ENCODE peak calls at places on chromosome 21, in five cellular contexts. N is stimulated activated CD4-positive, alpha-beta T cell treated with anti-CD3 and anti-CD28 coated beads, Interleukin-1b, Interleukin-23, amount 100 ng/mL, for 24 hours; C is ovary; Z is A549; I is trophoblast cell. S is an unnamed sample.

GRCh38 chr21:39527664-39528381 is 76.1 kb downstream of the SH3BGR start:
- DNase-seq in N (no peak), I (no peak), Z (no peak), C (peak; percentile 37), S (no peak)

GRCh38 chr21:45819478-45820170 is 161.9 kb upstream of the COL6A1 start:
- DNase-seq in I (no peak), N (no peak), Z (no peak), C (no peak), S (no peak)

GRCh38 chr21:42724226-42724920 is 71.0 kb downstream of the PDE9A start:
- DNase-seq in Z (peak; percentile 51), I (no peak), N (no peak), C (no peak), S (no peak)

GRCh38 chr21:38490411-38491020 is 7.8 kb downstream of the ERG start:
- DNase-seq in N (no peak), C (no peak), Z (no peak), I (no peak), S (no peak)

GRCh38 chr21:40049031-40049958 is 182.1 kb downstream of the PCP4 start:
- DNase-seq in N (no peak), I (peak; percentile 19), C (no peak), Z (no peak), S (no peak)

GRCh38 chr21:20276954-20277353 is 721.3 kb upstream of the NCAM2 start:
- DNase-seq in C (no peak), I (no peak), Z (no peak), N (no peak), S (no peak)

GRCh38 chr21:39123375-39123774 is 59.9 kb downstream of the PSMG1 start:
- DNase-seq in Z (no peak), C (no peak), N (no peak), I (no peak), S (no peak)

GRCh38 chr21:35527358-35527757 is 478.3 kb upstream of the RUNX1 start:
- DNase-seq in I (no peak), C (no peak), N (no peak), Z (no peak), S (no peak)

GRCh38 chr21:27225142-27225541 is 258.3 kb upstream of the ADAMTS5 start:
- DNase-seq in N (no peak), Z (no peak), C (no peak), I (no peak), S (no peak)

S was measured in heart left ventricle.